ENCODE peak calls at places on chromosome 11, in five cellular contexts. One of them, this sample, is unnamed.
A peak's percentile ranks its signal among the peaks of the same experiment; 100 is the strongest.

GRCh38 chr11:61489833-61490585 is 18.5 kb upstream of the LRRC10B start:
- DNase-seq in H1: peak; percentile 63
- DNase-seq in neural progenitor cell: peak; percentile 70
- DNase-seq in tibial artery: no peak
- DNase-seq in fibroblast of villous mesenchyme: no peak
- DNase-seq in this sample: peak; percentile 24

GRCh38 chr11:112564228-112564955 is 303.7 kb upstream of the PLET1 start:
- DNase-seq in fibroblast of villous mesenchyme: peak; percentile 90
- DNase-seq in tibial artery: peak; percentile 69
- DNase-seq in H1: no peak
- DNase-seq in neural progenitor cell: no peak
- DNase-seq in this sample: peak; percentile 95

GRCh38 chr11:17769218-17769617 is 34.6 kb downstream of the KCNC1 start:
- DNase-seq in H1: no peak
- DNase-seq in fibroblast of villous mesenchyme: no peak
- DNase-seq in tibial artery: no peak
- DNase-seq in neural progenitor cell: no peak
- DNase-seq in this sample: no peak

GRCh38 chr11:115780625-115781024 is 276.4 kb upstream of the CADM1 start:
- DNase-seq in H1: no peak
- DNase-seq in neural progenitor cell: no peak
- DNase-seq in tibial artery: no peak
- DNase-seq in fibroblast of villous mesenchyme: no peak
- DNase-seq in this sample: no peak

GRCh38 chr11:128684582-128685382 is 9.1 kb upstream of the FLI1 start:
- DNase-seq in tibial artery: no peak
- DNase-seq in H1: peak; percentile 70
- DNase-seq in fibroblast of villous mesenchyme: no peak
- DNase-seq in neural progenitor cell: peak; percentile 50
- DNase-seq in this sample: no peak

GRCh38 chr11:72136677-72137255 is 1.2 kb downstream of the FOLR3 start:
- DNase-seq in H1: no peak
- DNase-seq in fibroblast of villous mesenchyme: no peak
- DNase-seq in tibial artery: no peak
- DNase-seq in neural progenitor cell: no peak
- DNase-seq in this sample: no peak

GRCh38 chr11:73980001-73980960 is 2.4 kb downstream of the UCP2 start:
- DNase-seq in fibroblast of villous mesenchyme: no peak
- DNase-seq in neural progenitor cell: no peak
- DNase-seq in H1: no peak
- DNase-seq in tibial artery: peak; percentile 73
- DNase-seq in this sample: peak; percentile 41

GRCh38 chr11:72352859-72353551 is 81.3 kb downstream of the CLPB start:
- DNase-seq in tibial artery: no peak
- DNase-seq in H1: no peak
- DNase-seq in neural progenitor cell: peak; percentile 67
- DNase-seq in fibroblast of villous mesenchyme: peak; percentile 72
- DNase-seq in this sample: peak; percentile 65

GRCh38 chr11:119319136-119319701 is 2.3 kb upstream of the MCAM start:
- DNase-seq in H1: no peak
- DNase-seq in fibroblast of villous mesenchyme: no peak
- DNase-seq in tibial artery: peak; percentile 67
- DNase-seq in neural progenitor cell: no peak
- DNase-seq in this sample: no peak

GRCh38 chr11:47317078-47317828 is 35.2 kb downstream of the MYBPC3 start:
- DNase-seq in H1: no peak
- DNase-seq in tibial artery: no peak
- DNase-seq in neural progenitor cell: no peak
- DNase-seq in fibroblast of villous mesenchyme: no peak
- DNase-seq in this sample: no peak

GRCh38 chr11:110015695-110016094 is 77.5 kb upstream of the ZC3H12C start:
- DNase-seq in neural progenitor cell: no peak
- DNase-seq in H1: no peak
- DNase-seq in fibroblast of villous mesenchyme: no peak
- DNase-seq in tibial artery: no peak
- DNase-seq in this sample: no peak

GRCh38 chr11:10481567-10482349 is 26.7 kb downstream of the AMPD3 start:
- DNase-seq in H1: no peak
- DNase-seq in fibroblast of villous mesenchyme: no peak
- DNase-seq in neural progenitor cell: no peak
- DNase-seq in tibial artery: peak; percentile 13
- DNase-seq in this sample: no peak

GRCh38 chr11:27722945-27723344 is 22.7 kb upstream of the BDNF start:
- DNase-seq in tibial artery: no peak
- DNase-seq in fibroblast of villous mesenchyme: no peak
- DNase-seq in neural progenitor cell: peak; percentile 55
- DNase-seq in H1: peak; percentile 66
- DNase-seq in this sample: peak; percentile 55

GRCh38 chr11:19985106-19985505 is 175.2 kb downstream of the DBX1 start:
- DNase-seq in neural progenitor cell: no peak
- DNase-seq in fibroblast of villous mesenchyme: peak; percentile 30
- DNase-seq in H1: no peak
- DNase-seq in tibial artery: no peak
- DNase-seq in this sample: no peak

GRCh38 chr11:11620966-11621880 is 582 bp downstream of the GALNT18 start:
- DNase-seq in neural progenitor cell: peak; percentile 62
- DNase-seq in fibroblast of villous mesenchyme: peak; percentile 13
- DNase-seq in tibial artery: peak; percentile 80
- DNase-seq in H1: no peak
- DNase-seq in this sample: peak; percentile 56

GRCh38 chr11:74683279-74683871 is 47.9 kb downstream of the CHRDL2 start:
- DNase-seq in tibial artery: no peak
- DNase-seq in fibroblast of villous mesenchyme: peak; percentile 21
- DNase-seq in neural progenitor cell: peak; percentile 64
- DNase-seq in H1: peak; percentile 75
- DNase-seq in this sample: no peak

GRCh38 chr11:94473177-94473799 is 20.4 kb downstream of the MRE11 start:
- DNase-seq in fibroblast of villous mesenchyme: no peak
- DNase-seq in H1: no peak
- DNase-seq in neural progenitor cell: no peak
- DNase-seq in tibial artery: no peak
- DNase-seq in this sample: peak; percentile 12

GRCh38 chr11:114190630-114191029 is 105.6 kb upstream of the NNMT start:
- DNase-seq in tibial artery: no peak
- DNase-seq in H1: no peak
- DNase-seq in fibroblast of villous mesenchyme: no peak
- DNase-seq in neural progenitor cell: no peak
- DNase-seq in this sample: no peak

GRCh38 chr11:30210357-30210756 is 20.5 kb upstream of the FSHB start:
- DNase-seq in tibial artery: no peak
- DNase-seq in H1: no peak
- DNase-seq in fibroblast of villous mesenchyme: no peak
- DNase-seq in neural progenitor cell: no peak
- DNase-seq in this sample: no peak

GRCh38 chr11:118922745-118923627 is 2.7 kb downstream of the BCL9L start:
- DNase-seq in fibroblast of villous mesenchyme: no peak
- DNase-seq in neural progenitor cell: no peak
- DNase-seq in tibial artery: peak; percentile 68
- DNase-seq in H1: peak; percentile 45
- DNase-seq in this sample: peak; percentile 14

GRCh38 chr11:99505319-99505718 is 484.6 kb downstream of the CNTN5 start:
- DNase-seq in H1: no peak
- DNase-seq in tibial artery: no peak
- DNase-seq in neural progenitor cell: no peak
- DNase-seq in fibroblast of villous mesenchyme: peak; percentile 70
- DNase-seq in this sample: peak; percentile 48

GRCh38 chr11:11349870-11350325 is 3.2 kb downstream of the CSNK2A3 start:
- DNase-seq in neural progenitor cell: no peak
- DNase-seq in tibial artery: no peak
- DNase-seq in H1: no peak
- DNase-seq in fibroblast of villous mesenchyme: peak; percentile 90
- DNase-seq in this sample: peak; percentile 87

GRCh38 chr11:9019861-9020260 is 16.1 kb upstream of the NRIP3 start:
- DNase-seq in H1: no peak
- DNase-seq in neural progenitor cell: no peak
- DNase-seq in fibroblast of villous mesenchyme: no peak
- DNase-seq in tibial artery: no peak
- DNase-seq in this sample: no peak

GRCh38 chr11:45022294-45023064 is 71.8 kb upstream of the TP53I11 start:
- DNase-seq in neural progenitor cell: no peak
- DNase-seq in tibial artery: no peak
- DNase-seq in H1: no peak
- DNase-seq in fibroblast of villous mesenchyme: no peak
- DNase-seq in this sample: peak; percentile 53

GRCh38 chr11:116132273-116132978 is 628.2 kb upstream of the CADM1 start:
- DNase-seq in fibroblast of villous mesenchyme: no peak
- DNase-seq in neural progenitor cell: no peak
- DNase-seq in H1: peak; percentile 36
- DNase-seq in tibial artery: no peak
- DNase-seq in this sample: no peak

GRCh38 chr11:109940816-109941215 is 152.4 kb upstream of the ZC3H12C start:
- DNase-seq in fibroblast of villous mesenchyme: peak; percentile 80
- DNase-seq in H1: no peak
- DNase-seq in neural progenitor cell: no peak
- DNase-seq in tibial artery: no peak
- DNase-seq in this sample: peak; percentile 97

GRCh38 chr11:75339685-75340409 is 11.6 kb downstream of the ARRB1 start:
- DNase-seq in tibial artery: no peak
- DNase-seq in H1: no peak
- DNase-seq in neural progenitor cell: peak; percentile 23
- DNase-seq in fibroblast of villous mesenchyme: no peak
- DNase-seq in this sample: peak; percentile 71

GRCh38 chr11:76801736-76802135 is 18.6 kb downstream of the TSKU start:
- DNase-seq in tibial artery: no peak
- DNase-seq in H1: no peak
- DNase-seq in neural progenitor cell: no peak
- DNase-seq in fibroblast of villous mesenchyme: no peak
- DNase-seq in this sample: peak; percentile 85

GRCh38 chr11:90134420-90135003 is at the start of gene NAALAD2:
- DNase-seq in tibial artery: peak; percentile 69
- DNase-seq in neural progenitor cell: peak; percentile 86
- DNase-seq in H1: peak; percentile 77
- DNase-seq in fibroblast of villous mesenchyme: peak; percentile 47
- DNase-seq in this sample: peak; percentile 68

GRCh38 chr11:123562166-123562565 is 92.3 kb downstream of the SCN3B start:
- DNase-seq in fibroblast of villous mesenchyme: no peak
- DNase-seq in neural progenitor cell: no peak
- DNase-seq in H1: no peak
- DNase-seq in tibial artery: no peak
- DNase-seq in this sample: no peak

GRCh38 chr11:834371-835316 is 1.9 kb downstream of the CD151 start:
- DNase-seq in neural progenitor cell: no peak
- DNase-seq in tibial artery: peak; percentile 96
- DNase-seq in H1: no peak
- DNase-seq in fibroblast of villous mesenchyme: peak; percentile 71
- DNase-seq in this sample: peak; percentile 78

GRCh38 chr11:128244896-128245295 is 342.5 kb downstream of the ETS1 start:
- DNase-seq in neural progenitor cell: no peak
- DNase-seq in fibroblast of villous mesenchyme: no peak
- DNase-seq in tibial artery: no peak
- DNase-seq in H1: no peak
- DNase-seq in this sample: peak; percentile 12

GRCh38 chr11:36493332-36493731 is 16.7 kb downstream of the TRAF6 start:
- DNase-seq in fibroblast of villous mesenchyme: no peak
- DNase-seq in tibial artery: no peak
- DNase-seq in H1: no peak
- DNase-seq in neural progenitor cell: no peak
- DNase-seq in this sample: no peak

GRCh38 chr11:125211191-125211953 is 46.8 kb downstream of the PKNOX2 start:
- DNase-seq in H1: no peak
- DNase-seq in fibroblast of villous mesenchyme: peak; percentile 23
- DNase-seq in neural progenitor cell: peak; percentile 48
- DNase-seq in tibial artery: no peak
- DNase-seq in this sample: no peak

GRCh38 chr11:122207505-122207904 is 91.5 kb upstream of the BLID start:
- DNase-seq in fibroblast of villous mesenchyme: peak; percentile 61
- DNase-seq in tibial artery: no peak
- DNase-seq in neural progenitor cell: no peak
- DNase-seq in H1: no peak
- DNase-seq in this sample: no peak